ENCODE peak calls at places on chromosomes 7 and 10, in four cellular contexts. W is stimulated activated CD4-positive, alpha-beta T cell treated with anti-CD3 and anti-CD28 coated beads, Interleukin-2, amount 100 ng/mL, for 4 hours; P is anterior cingulate cortex; U is H9. C is an unnamed sample.
A peak's percentile ranks its signal among the peaks of the same experiment; 100 is the strongest.

GRCh38 chr7:602341-603141 is 82.9 kb upstream of the PDGFA start:
- DNase-seq in W (no peak), P (no peak), U (no peak), C (no peak)

GRCh38 chr7:11830582-11831382 is 1.2 kb downstream of the THSD7A start:
- DNase-seq in P (no peak), U (no peak), W (no peak), C (no peak)

GRCh38 chr10:94641480-94641879 is 42.0 kb upstream of the CYP2C18 start:
- DNase-seq in W (no peak), U (no peak), P (no peak), C (no peak)

GRCh38 chr10:90859321-90859751 is 1.5 kb upstream of the HTR7 start:
- DNase-seq in U (no peak), W (no peak), P (no peak), C (no peak)

GRCh38 chr10:28722065-28722803 is 44.9 kb downstream of the BAMBI start:
- DNase-seq in W (no peak), U (peak; percentile 76), P (peak; percentile 25), C (peak; percentile 83)

GRCh38 chr7:40230086-40230485 is 95.3 kb downstream of the SUGCT start:
- DNase-seq in W (no peak), P (no peak), U (no peak), C (no peak)

GRCh38 chr10:124354411-124355382 is 64.0 kb downstream of the OAT start:
- DNase-seq in U (peak; percentile 26), W (no peak), P (peak; percentile 3), C (peak; percentile 56)

GRCh38 chr10:132978542-132978941 is 36.2 kb upstream of the CFAP46 start:
- DNase-seq in U (no peak), W (no peak), P (no peak), C (no peak)

GRCh38 chr10:2985729-2986232 is 81.6 kb upstream of the PFKP start:
- DNase-seq in W (no peak), P (no peak), U (peak; percentile 45), C (peak; percentile 78)

GRCh38 chr7:51732951-51733350 is 416.3 kb upstream of the COBL start:
- DNase-seq in W (no peak), P (no peak), U (no peak), C (no peak)

GRCh38 chr7:916291-916941 is 38.1 kb downstream of the ADAP1 start:
- DNase-seq in P (no peak), W (no peak), U (no peak), C (no peak)

GRCh38 chr10:72001026-72001380 is 36.8 kb downstream of the CHST3 start:
- DNase-seq in P (no peak), W (no peak), U (no peak), C (no peak)

GRCh38 chr7:118418433-118418832 is 193.9 kb downstream of the ANKRD7 start:
- DNase-seq in W (no peak), U (no peak), P (no peak), C (no peak)

GRCh38 chr10:122077311-122077875 is 88.4 kb downstream of the TACC2 start:
- DNase-seq in U (no peak), W (no peak), P (no peak), C (peak; percentile 40)

GRCh38 chr10:44353128-44353390 is 31.8 kb downstream of the CXCL12 start:
- DNase-seq in W (no peak), P (no peak), U (no peak), C (no peak)

GRCh38 chr10:80540644-80541143 is 3.0 kb downstream of the SH2D4B start:
- DNase-seq in U (no peak), W (no peak), P (no peak), C (peak; percentile 48)

GRCh38 chr10:1661861-1662260 is 75.5 kb downstream of the ADARB2 start:
- DNase-seq in P (no peak), W (no peak), U (no peak), C (no peak)

GRCh38 chr7:132045481-132045980 is 489.1 kb upstream of the PODXL start:
- DNase-seq in P (no peak), W (no peak), U (no peak), C (no peak)

GRCh38 chr7:149771199-149771636 is 2.2 kb downstream of the ZNF467 start:
- DNase-seq in U (no peak), W (no peak), P (no peak), C (no peak)

GRCh38 chr7:8991159-8991558 is 557.8 kb downstream of the NXPH1 start:
- DNase-seq in P (no peak), W (no peak), U (no peak), C (no peak)

GRCh38 chr10:99682752-99683151 is 23.4 kb downstream of the ENTPD7 start:
- DNase-seq in P (no peak), U (no peak), W (no peak), C (no peak)

GRCh38 chr10:50809596-50809995 is 69.9 kb downstream of the ASAH2B start:
- DNase-seq in W (no peak), P (no peak), U (no peak), C (no peak)

GRCh38 chr7:68411742-68412141 is 1186.5 kb upstream of the AUTS2 start:
- DNase-seq in U (no peak), P (no peak), W (no peak), C (no peak)

GRCh38 chr10:77837248-77837924 is 89.2 kb downstream of the DLG5 start:
- DNase-seq in W (peak; percentile 39), P (no peak), U (peak; percentile 93), C (peak; percentile 92)

GRCh38 chr10:78865518-78865835 is 203.3 kb upstream of the ZMIZ1 start:
- DNase-seq in P (no peak), U (no peak), W (no peak), C (no peak)

GRCh38 chr7:12434012-12434642 is 30.5 kb upstream of the VWDE start:
- DNase-seq in P (no peak), U (no peak), W (no peak), C (no peak)

GRCh38 chr10:1103551-1103950 is 47.4 kb downstream of the WDR37 start:
- DNase-seq in W (no peak), U (no peak), P (no peak), C (no peak)

GRCh38 chr10:131872837-131873375 is 27.9 kb upstream of the PPP2R2D start:
- DNase-seq in P (no peak), W (no peak), U (peak; percentile 36), C (no peak)

GRCh38 chr7:46933596-46933995 is 648.3 kb downstream of the TNS3 start:
- DNase-seq in W (no peak), P (no peak), U (no peak), C (no peak)

GRCh38 chr7:45589915-45590678 is 15.9 kb downstream of the ADCY1 start:
- DNase-seq in P (no peak), U (peak; percentile 17), W (no peak), C (peak; percentile 28)

GRCh38 chr7:129828078-129828762 is 124.5 kb downstream of the UBE2H start:
- DNase-seq in P (no peak), W (no peak), U (no peak), C (no peak)

C was measured in islet precursor cell.